ENCODE peak calls at places on chromosomes 3 and 15, in four cellular contexts. W, P, S and C are unnamed samples.

GRCh38 chr3:11699083-11699427 is 55.3 kb upstream of the VGLL4 start:
- DNase-seq in W (peak; percentile 87), P (no peak), S (peak; percentile 79), C (no peak)

GRCh38 chr3:13927295-13927694 is 47.4 kb upstream of the WNT7A start:
- DNase-seq in S (no peak), W (no peak), P (no peak), C (no peak)

GRCh38 chr3:193768069-193768391 is 175.0 kb downstream of the OPA1 start:
- DNase-seq in P (no peak), S (no peak), W (no peak), C (peak; percentile 58)

GRCh38 chr15:78988361-78988911 is 43.6 kb upstream of the CTSH start:
- DNase-seq in S (peak; percentile 92), W (peak; percentile 97), P (peak; percentile 90), C (peak; percentile 91)

GRCh38 chr3:66722675-66723074 is 221.9 kb upstream of the LRIG1 start:
- DNase-seq in P (no peak), S (peak; percentile 43), W (no peak), C (peak; percentile 60)

GRCh38 chr15:83545803-83546534 is 98.8 kb downstream of the SH3GL3 start:
- DNase-seq in W (no peak), P (no peak), S (no peak), C (no peak)

GRCh38 chr15:55434989-55435825 is 26.9 kb downstream of the PIERCE2 start:
- DNase-seq in S (peak; percentile 23), P (no peak), W (peak; percentile 37), C (peak; percentile 21)

GRCh38 chr3:197001106-197001971 is 28.3 kb downstream of the MELTF start:
- DNase-seq in W (no peak), S (no peak), P (peak; percentile 57), C (no peak)

GRCh38 chr3:48684054-48684349 is 1.7 kb downstream of the NCKIPSD start:
- DNase-seq in W (no peak), S (no peak), P (no peak), C (no peak)

GRCh38 chr3:177932750-177933660 is 603.2 kb upstream of the KCNMB2 start:
- DNase-seq in P (no peak), W (no peak), S (peak; percentile 21), C (no peak)

GRCh38 chr3:157412323-157412845 is 24.3 kb upstream of the PTX3 start:
- DNase-seq in S (no peak), P (no peak), W (no peak), C (no peak)

GRCh38 chr3:53881691-53882593 is at the start of gene ACTR8:
- DNase-seq in S (no peak), P (peak; percentile 96), W (peak; percentile 58), C (peak; percentile 43)

GRCh38 chr3:175149675-175150074 is 290.5 kb downstream of the NAALADL2 start:
- DNase-seq in P (no peak), W (no peak), S (no peak), C (peak; percentile 64)

GRCh38 chr15:78234515-78235040 is at the start of gene ACSBG1:
- DNase-seq in P (no peak), W (no peak), S (no peak), C (no peak)

GRCh38 chr15:32959077-32959476 is 235.4 kb downstream of the FMN1 start:
- DNase-seq in P (no peak), W (no peak), S (no peak), C (no peak)

GRCh38 chr15:78360958-78361714 is 21.0 kb downstream of the CRABP1 start:
- DNase-seq in W (no peak), P (no peak), S (no peak), C (no peak)

GRCh38 chr3:125401402-125401801 is 26.3 kb upstream of the ZNF148 start:
- DNase-seq in P (no peak), W (no peak), S (no peak), C (no peak)

GRCh38 chr15:61130945-61131597 is 98.0 kb downstream of the RORA start:
- DNase-seq in S (no peak), W (no peak), P (no peak), C (no peak)

GRCh38 chr3:16618721-16619120 is 13.5 kb upstream of the DAZL start:
- DNase-seq in W (no peak), S (peak; percentile 38), P (no peak), C (peak; percentile 23)

GRCh38 chr3:187935623-187936156 is 190.4 kb upstream of the BCL6 start:
- DNase-seq in S (no peak), P (no peak), W (no peak), C (no peak)

GRCh38 chr15:82535566-82536408 is 4.5 kb downstream of the RPS17 start:
- DNase-seq in P (no peak), S (no peak), W (no peak), C (no peak)

GRCh38 chr3:153172796-153173757 is 11.1 kb downstream of the RAP2B start:
- DNase-seq in W (peak; percentile 21), P (no peak), S (no peak), C (no peak)

GRCh38 chr15:29143909-29144308 is 125.7 kb downstream of the NSMCE3 start:
- DNase-seq in W (no peak), S (peak; percentile 50), P (no peak), C (peak; percentile 36)

GRCh38 chr3:94036909-94037507 is 8.6 kb upstream of the STX19 start:
- DNase-seq in P (no peak), S (no peak), W (peak; percentile 35), C (peak; percentile 6)

GRCh38 chr15:77296773-77297337 is 123.0 kb downstream of the PEAK1 start:
- DNase-seq in W (no peak), P (no peak), S (no peak), C (no peak)

GRCh38 chr15:34336947-34337556 is 529 bp downstream of the SLC12A6 start:
- DNase-seq in S (no peak), W (no peak), P (peak; percentile 24), C (no peak)

GRCh38 chr15:60585743-60586708 is 107.1 kb upstream of the ICE2 start:
- DNase-seq in W (peak; percentile 48), S (no peak), P (no peak), C (no peak)

GRCh38 chr3:58725326-58725853 is 58.8 kb upstream of the FAM3D start:
- DNase-seq in P (no peak), W (no peak), S (no peak), C (no peak)

GRCh38 chr15:58980351-58980939 is 7.0 kb upstream of the RNF111 start:
- DNase-seq in P (no peak), W (no peak), S (no peak), C (no peak)

GRCh38 chr15:31280037-31280830 is 46.4 kb upstream of the KLF13 start:
- DNase-seq in S (no peak), P (no peak), W (no peak), C (no peak)

GRCh38 chr3:42749025-42749752 is 23.9 kb downstream of the CCDC13 start:
- DNase-seq in P (no peak), S (no peak), W (no peak), C (no peak)

GRCh38 chr15:59997070-59997701 is 6.9 kb upstream of the FOXB1 start:
- DNase-seq in P (peak; percentile 56), W (no peak), S (no peak), C (no peak)

GRCh38 chr3:62672988-62673313 is 202.3 kb downstream of the CADPS start:
- DNase-seq in P (no peak), S (no peak), W (no peak), C (no peak)
- H3K4me3 ChIP-seq in P (no peak overlapping the region), S (no peak overlapping the region), W (no peak overlapping the region), C (no peak overlapping the region)

DNA sequence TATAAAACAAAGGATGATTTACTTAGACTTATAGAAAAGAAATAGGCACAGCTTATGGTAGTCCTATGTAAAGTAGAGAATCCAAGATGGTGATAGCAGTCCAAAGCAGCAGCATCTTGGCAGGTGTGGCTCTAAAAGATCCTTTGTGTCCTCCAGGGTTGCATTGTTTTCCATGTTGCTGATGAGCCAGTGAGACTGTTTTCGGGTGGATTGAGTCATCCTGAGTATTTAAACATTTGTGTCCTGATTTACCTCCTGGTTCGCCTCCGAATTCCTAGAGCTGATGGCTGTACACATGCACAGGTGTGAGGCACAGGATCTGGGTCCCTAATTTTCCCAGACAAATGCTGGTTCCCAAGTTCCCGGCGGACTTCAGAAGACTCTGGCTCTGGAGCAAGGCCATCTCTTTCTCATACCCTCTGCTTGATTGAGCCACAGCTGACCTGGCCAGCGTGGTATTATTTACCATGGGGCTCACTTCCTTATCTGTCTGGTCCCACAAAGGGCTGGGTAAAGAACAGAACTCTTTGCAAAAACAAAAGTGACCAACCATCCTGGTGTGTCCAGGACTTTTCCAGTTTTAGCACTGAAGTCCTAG is 51.0 kb downstream of the ARNT2 start:
- DNase-seq in P (no peak), S (no peak), W (peak; percentile 35), C (no peak)
- H3K4me3 ChIP-seq in P (no peak overlapping the region), S (no peak overlapping the region), W (no peak overlapping the region), C (no peak overlapping the region)

DNA sequence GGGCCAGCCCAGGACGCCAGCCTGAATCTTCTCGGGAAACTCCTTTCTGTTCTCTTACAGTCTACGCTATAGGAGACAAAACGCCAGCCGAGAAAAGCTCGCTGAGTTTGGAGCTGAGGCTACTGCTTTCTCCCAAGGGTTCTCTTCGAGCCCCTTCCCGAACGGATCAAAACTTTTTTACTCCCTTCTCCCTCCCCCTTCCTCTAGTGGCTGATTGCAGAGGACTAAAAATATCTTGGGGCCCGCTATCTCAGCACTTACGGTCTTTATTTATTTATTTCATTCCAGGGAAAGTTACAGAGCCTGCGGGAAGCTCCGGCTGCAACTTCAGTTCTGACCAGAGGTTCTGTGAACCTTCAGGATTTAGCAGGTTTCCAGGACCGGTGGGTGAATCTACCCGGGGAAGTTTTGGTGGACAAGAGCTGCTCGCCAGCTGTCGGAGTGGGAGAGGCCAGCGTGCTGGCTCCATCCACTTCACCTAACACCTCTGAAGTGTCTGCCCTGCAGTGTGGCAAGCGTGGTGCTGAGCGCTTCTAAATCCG is 454 bp upstream of the PDZRN3 start:
- DNase-seq in W (no peak), S (no peak), P (no peak), C (no peak)
- H3K4me3 ChIP-seq in W (no peak overlapping the region), S (peak overlapping the region; percentile 66), P (peak overlapping the region; percentile 31), C (peak overlapping the region; percentile 70)

DNA sequence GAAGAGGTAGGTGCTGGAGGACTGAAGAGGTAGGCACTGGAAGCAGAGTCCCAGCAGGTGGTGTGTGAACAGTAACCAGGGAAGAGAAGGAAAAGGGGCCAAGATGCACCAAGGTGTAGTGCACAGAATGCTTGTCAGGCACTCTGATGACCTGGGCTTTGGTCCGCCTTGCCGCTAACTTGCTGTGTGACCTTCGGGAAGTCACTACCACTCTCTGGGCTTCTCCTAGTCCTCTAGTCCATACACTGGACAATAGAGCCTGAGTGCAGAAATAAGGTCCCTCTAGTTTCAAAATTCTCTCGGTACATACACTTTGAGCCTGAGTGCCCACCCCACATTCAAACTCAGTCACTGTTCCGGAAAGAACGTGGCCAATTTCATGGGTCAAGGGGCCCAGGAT is 24.1 kb downstream of the ANP32A start:
- DNase-seq in W (no peak), S (no peak), P (no peak), C (no peak)
- H3K4me3 ChIP-seq in W (no peak overlapping the region), S (no peak overlapping the region), P (no peak overlapping the region), C (no peak overlapping the region)